ENCODE peak calls at places on chromosomes 7 and 10, in eight cellular contexts. B, I, Q, X, N, W, Y and P are unnamed samples.

GRCh38 chr10:113313048-113313611 is 239.7 kb upstream of the HABP2 start:
- DNase-seq in B (no peak), I (no peak), Q (no peak), X (no peak), N (no peak), W (no peak), Y (no peak), P (no peak)

GRCh38 chr7:124915242-124915641 is 14.4 kb downstream of the POT1 start:
- DNase-seq in B (no peak), I (no peak), Q (no peak), X (no peak), N (no peak), W (no peak), Y (no peak), P (no peak)

GRCh38 chr7:67621704-67622103 is 625.1 kb downstream of the TYW1 start:
- DNase-seq in B (no peak), I (no peak), Q (no peak), X (no peak), N (no peak), W (no peak), Y (no peak), P (no peak)

GRCh38 chr7:139618482-139619366 is 95.2 kb downstream of the CLEC2L start:
- DNase-seq in B (no peak), I (peak), Q (peak), X (peak), N (peak), W (no peak), Y (no peak), P (peak)

GRCh38 chr10:78973901-78974408 is 94.8 kb upstream of the ZMIZ1 start:
- DNase-seq in B (peak), I (no peak), Q (peak), X (peak), N (peak), W (no peak), Y (no peak), P (peak)

GRCh38 chr10:22897371-22897770 is 30.5 kb upstream of the ARMC3 start:
- DNase-seq in B (no peak), I (no peak), Q (no peak), X (no peak), N (no peak), W (no peak), Y (no peak), P (no peak)

GRCh38 chr10:60236869-60237524 is 152.7 kb downstream of the ANK3 start:
- DNase-seq in B (peak), I (no peak), Q (no peak), X (peak), N (no peak), W (no peak), Y (no peak), P (peak)

GRCh38 chr10:114613237-114613979 is 44.7 kb downstream of the ABLIM1 start:
- DNase-seq in B (peak), I (peak), Q (no peak), X (no peak), N (no peak), W (no peak), Y (no peak), P (peak)

GRCh38 chr7:121831320-121831719 is 41.6 kb upstream of the PTPRZ1 start:
- DNase-seq in B (no peak), I (no peak), Q (no peak), X (no peak), N (no peak), W (no peak), Y (no peak), P (no peak)

GRCh38 chr7:114264029-114264428 is 150.6 kb upstream of the FOXP2 start:
- DNase-seq in B (no peak), I (no peak), Q (peak), X (no peak), N (no peak), W (no peak), Y (no peak), P (no peak)

GRCh38 chr7:18390523-18390907 is 105.0 kb upstream of the HDAC9 start:
- DNase-seq in B (no peak), I (no peak), Q (no peak), X (no peak), N (no peak), W (no peak), Y (no peak), P (no peak)

GRCh38 chr7:70756789-70757188 is 375.2 kb upstream of the GALNT17 start:
- DNase-seq in B (no peak), I (no peak), Q (no peak), X (no peak), N (no peak), W (no peak), Y (no peak), P (no peak)

GRCh38 chr7:70530191-70530590 is 601.8 kb upstream of the GALNT17 start:
- DNase-seq in B (no peak), I (no peak), Q (no peak), X (no peak), N (no peak), W (no peak), Y (no peak), P (no peak)

GRCh38 chr7:19026888-19027287 is 90.5 kb downstream of the TWIST1 start:
- DNase-seq in B (no peak), I (no peak), Q (peak), X (no peak), N (no peak), W (no peak), Y (no peak), P (no peak)

GRCh38 chr10:92125169-92125543 is 165.7 kb downstream of the CPEB3 start:
- DNase-seq in B (no peak), I (peak), Q (no peak), X (no peak), N (no peak), W (no peak), Y (no peak), P (no peak)

GRCh38 chr10:3932597-3933380 is 147.8 kb upstream of the KLF6 start:
- DNase-seq in B (no peak), I (no peak), Q (no peak), X (no peak), N (no peak), W (no peak), Y (no peak), P (no peak)

GRCh38 chr7:27739301-27739913 is 555 bp upstream of the TAX1BP1 start:
- DNase-seq in B (no peak), I (no peak), Q (no peak), X (no peak), N (no peak), W (no peak), Y (peak), P (no peak)

GRCh38 chr7:79719216-79719615 is 265.7 kb upstream of the MAGI2 start:
- DNase-seq in B (no peak), I (no peak), Q (no peak), X (peak), N (no peak), W (no peak), Y (no peak), P (no peak)

GRCh38 chr10:384538-385305 is 249.5 kb downstream of the ZMYND11 start:
- DNase-seq in B (peak), I (no peak), Q (no peak), X (no peak), N (no peak), W (no peak), Y (no peak), P (no peak)

GRCh38 chr7:86598311-86598710 is 45.4 kb upstream of the GRM3 start:
- DNase-seq in B (no peak), I (no peak), Q (no peak), X (no peak), N (no peak), W (no peak), Y (no peak), P (no peak)

GRCh38 chr7:144517762-144518161 is 114.3 kb upstream of the NOBOX start:
- DNase-seq in B (no peak), I (no peak), Q (no peak), X (no peak), N (no peak), W (no peak), Y (no peak), P (no peak)

GRCh38 chr10:103487396-103487708 is 6.2 kb upstream of the NEURL1 start:
- DNase-seq in B (no peak), I (no peak), Q (no peak), X (no peak), N (no peak), W (no peak), Y (no peak), P (no peak)

GRCh38 chr7:22791204-22792158 is 31.2 kb downstream of the TOMM7 start:
- DNase-seq in B (no peak), I (no peak), Q (peak), X (no peak), N (no peak), W (no peak), Y (no peak), P (no peak)

GRCh38 chr7:85554294-85554877 is 367.5 kb upstream of the SEMA3D start:
- DNase-seq in B (no peak), I (no peak), Q (peak), X (no peak), N (no peak), W (peak), Y (peak), P (no peak)

GRCh38 chr7:152025077-152025936 is at the start of gene GALNT11:
- DNase-seq in B (peak), I (peak), Q (peak), X (peak), N (peak), W (peak), Y (peak), P (peak)

GRCh38 chr10:10475812-10476211 is 541.9 kb upstream of the CELF2 start:
- DNase-seq in B (no peak), I (no peak), Q (no peak), X (no peak), N (no peak), W (no peak), Y (no peak), P (no peak)

GRCh38 chr10:29734640-29734979 is 99.8 kb upstream of the SVIL start:
- DNase-seq in B (no peak), I (no peak), Q (no peak), X (no peak), N (no peak), W (no peak), Y (no peak), P (no peak)

GRCh38 chr10:12020574-12020973 is 22.0 kb downstream of the UPF2 start:
- DNase-seq in B (no peak), I (no peak), Q (no peak), X (no peak), N (no peak), W (no peak), Y (no peak), P (no peak)

GRCh38 chr7:119842337-119842736 is 430.6 kb upstream of the KCND2 start:
- DNase-seq in B (no peak), I (no peak), Q (no peak), X (no peak), N (no peak), W (no peak), Y (no peak), P (no peak)

GRCh38 chr7:135349746-135350145 is 116.1 kb downstream of the STRA8 start:
- DNase-seq in B (no peak), I (no peak), Q (no peak), X (no peak), N (no peak), W (no peak), Y (no peak), P (no peak)

GRCh38 chr7:104967595-104967994 is 46.4 kb upstream of the KMT2E start:
- DNase-seq in B (no peak), I (no peak), Q (no peak), X (no peak), N (no peak), W (no peak), Y (no peak), P (no peak)

GRCh38 chr7:119438315-119438714 is 834.7 kb upstream of the KCND2 start:
- DNase-seq in B (no peak), I (no peak), Q (no peak), X (no peak), N (no peak), W (no peak), Y (no peak), P (no peak)

GRCh38 chr10:98467506-98468318 is 21.0 kb upstream of the HPS1 start:
- DNase-seq in B (peak), I (peak), Q (peak), X (peak), N (peak), W (peak), Y (peak), P (peak)

GRCh38 chr7:4045450-4045849 is 636.6 kb upstream of the FOXK1 start:
- DNase-seq in B (no peak), I (no peak), Q (no peak), X (no peak), N (no peak), W (no peak), Y (no peak), P (peak)

GRCh38 chr7:156014808-156015207 is 202.5 kb upstream of the SHH start:
- DNase-seq in B (no peak), I (no peak), Q (no peak), X (no peak), N (no peak), W (no peak), Y (no peak), P (no peak)